ENCODE peak calls at places on chromosomes 13 and 19, in ten cellular contexts. H is cardiac fibroblast, F is PC-3, N is neural progenitor cell, O is WERI-Rb-1, R is nephron progenitor cell, V is H9, T is tibial artery, X is progenitor cell of endocrine pancreas, M is dorsolateral prefrontal cortex. S is an unnamed sample.

GRCh38 chr19:34932494-34932893 is 5.8 kb downstream of the ZNF30 start:
- DNase-seq in H (no peak), F (no peak), N (no peak), O (no peak), R (no peak), V (no peak), T (no peak), X (no peak), M (no peak), S (no peak)

GRCh38 chr19:11446652-11447301 is 11.3 kb downstream of the PRKCSH start:
- DNase-seq in H (peak; percentile 43), F (peak; percentile 57), N (peak; percentile 84), O (peak; percentile 79), R (peak; percentile 82), V (peak; percentile 68), T (peak; percentile 32), X (peak; percentile 66), M (peak; percentile 92), S (peak; percentile 80)

GRCh38 chr13:83452292-83452950 is 429.9 kb downstream of the SLITRK1 start:
- DNase-seq in H (no peak), F (no peak), N (no peak), O (no peak), R (no peak), V (no peak), T (no peak), X (no peak), M (no peak), S (no peak)

GRCh38 chr13:62014299-62014698 is 598.6 kb upstream of the PCDH20 start:
- DNase-seq in H (peak; percentile 1), F (peak; percentile 54), N (no peak), O (no peak), R (no peak), V (no peak), T (no peak), X (no peak), M (no peak), S (no peak)

GRCh38 chr13:41411536-41411935 is 45.8 kb upstream of the RGCC start:
- DNase-seq in H (peak; percentile 80), F (peak; percentile 58), N (peak; percentile 57), O (peak; percentile 7), R (peak; percentile 7), V (peak; percentile 37), T (peak; percentile 27), X (no peak), M (no peak), S (no peak)

GRCh38 chr13:46982856-46983582 is 86.2 kb upstream of the HTR2A start:
- DNase-seq in H (no peak), F (no peak), N (no peak), O (no peak), R (no peak), V (no peak), T (no peak), X (no peak), M (no peak), S (no peak)

GRCh38 chr13:48954086-48954485 is 21.6 kb upstream of the FNDC3A start:
- DNase-seq in H (peak; percentile 24), F (peak; percentile 15), N (no peak), O (no peak), R (no peak), V (no peak), T (no peak), X (no peak), M (no peak), S (no peak)

GRCh38 chr13:56349866-56350265 is 790.9 kb upstream of the PRR20A start:
- DNase-seq in H (no peak), F (no peak), N (no peak), O (no peak), R (no peak), V (no peak), T (no peak), X (no peak), M (no peak), S (no peak)

GRCh38 chr13:75470676-75471075 is 11.3 kb downstream of the TBC1D4 start:
- DNase-seq in H (no peak), F (no peak), N (no peak), O (no peak), R (no peak), V (no peak), T (no peak), X (no peak), M (no peak), S (no peak)

GRCh38 chr19:16888629-16889371 is at the start of gene F2RL3:
- DNase-seq in H (peak; percentile 46), F (no peak), N (no peak), O (no peak), R (no peak), V (no peak), T (peak; percentile 33), X (no peak), M (no peak), S (no peak)

GRCh38 chr13:81409284-81409683 is 1068.4 kb upstream of the SPRY2 start:
- DNase-seq in H (no peak), F (peak; percentile 29), N (no peak), O (no peak), R (no peak), V (no peak), T (no peak), X (no peak), M (no peak), S (no peak)

GRCh38 chr13:41680900-41681299 is 223.6 kb downstream of the RGCC start:
- DNase-seq in H (no peak), F (no peak), N (peak; percentile 2), O (no peak), R (no peak), V (no peak), T (no peak), X (no peak), M (no peak), S (no peak)

GRCh38 chr19:29854033-29854432 is 42.2 kb downstream of the CCNE1 start:
- DNase-seq in H (no peak), F (no peak), N (no peak), O (no peak), R (no peak), V (no peak), T (no peak), X (no peak), M (no peak), S (no peak)

GRCh38 chr13:98318263-98318878 is 141.3 kb upstream of the RNF113B start:
- DNase-seq in H (no peak), F (no peak), N (no peak), O (no peak), R (no peak), V (no peak), T (no peak), X (no peak), M (no peak), S (no peak)

GRCh38 chr19:17234911-17235617 is 9.0 kb downstream of the OCEL1 start:
- DNase-seq in H (peak; percentile 49), F (peak; percentile 46), N (peak; percentile 76), O (peak; percentile 71), R (peak; percentile 59), V (peak; percentile 81), T (no peak), X (no peak), M (no peak), S (no peak)

GRCh38 chr19:2578911-2579677 is 103.2 kb downstream of the GADD45B start:
- DNase-seq in H (peak; percentile 95), F (peak; percentile 87), N (peak; percentile 93), O (peak; percentile 85), R (peak; percentile 89), V (peak; percentile 92), T (peak; percentile 92), X (peak; percentile 78), M (peak; percentile 86), S (peak; percentile 81)

GRCh38 chr13:86882107-86882506 is 789.1 kb upstream of the SLITRK5 start:
- DNase-seq in H (no peak), F (no peak), N (no peak), O (no peak), R (no peak), V (peak; percentile 88), T (no peak), X (no peak), M (no peak), S (no peak)

GRCh38 chr13:77028202-77028601 is 1.2 kb upstream of the FBXL3 start:
- DNase-seq in H (peak; percentile 36), F (no peak), N (no peak), O (no peak), R (no peak), V (no peak), T (peak; percentile 35), X (no peak), M (no peak), S (no peak)

GRCh38 chr19:39412867-39413268 is 399 bp downstream of the PLEKHG2 start:
- DNase-seq in H (no peak), F (no peak), N (no peak), O (no peak), R (no peak), V (no peak), T (peak; percentile 60), X (no peak), M (no peak), S (no peak)
- TF ChIP-seq CTCF in H (no peak), F (peak; percentile 8), N (no peak), O (no peak), R (peak; percentile 80), V (no peak), T (no peak), X (peak; percentile 6), M (peak; percentile 58), S (no peak)

GRCh38 chr19:15631817-15632216 is 8.9 kb upstream of the CYP4F3 start:
- DNase-seq in H (peak; percentile 2), F (peak; percentile 43), N (peak; percentile 6), O (peak; percentile 35), R (no peak), V (peak; percentile 40), T (no peak), X (no peak), M (no peak), S (no peak)
- TF ChIP-seq CTCF in H (peak; percentile 42), F (peak; percentile 59), N (peak; percentile 23), O (peak; percentile 50), R (no peak), V (peak; percentile 45), T (no peak), X (no peak), M (no peak), S (no peak)

GRCh38 chr19:4690362-4690761 is 20.2 kb upstream of the MYDGF start:
- DNase-seq in H (no peak), F (no peak), N (no peak), O (no peak), R (no peak), V (no peak), T (no peak), X (no peak), M (no peak), S (no peak)
- TF ChIP-seq CTCF in H (no peak), F (peak; percentile 39), N (no peak), O (peak; percentile 59), R (no peak), V (no peak), T (no peak), X (no peak), M (no peak), S (peak; percentile 3)

DNA sequence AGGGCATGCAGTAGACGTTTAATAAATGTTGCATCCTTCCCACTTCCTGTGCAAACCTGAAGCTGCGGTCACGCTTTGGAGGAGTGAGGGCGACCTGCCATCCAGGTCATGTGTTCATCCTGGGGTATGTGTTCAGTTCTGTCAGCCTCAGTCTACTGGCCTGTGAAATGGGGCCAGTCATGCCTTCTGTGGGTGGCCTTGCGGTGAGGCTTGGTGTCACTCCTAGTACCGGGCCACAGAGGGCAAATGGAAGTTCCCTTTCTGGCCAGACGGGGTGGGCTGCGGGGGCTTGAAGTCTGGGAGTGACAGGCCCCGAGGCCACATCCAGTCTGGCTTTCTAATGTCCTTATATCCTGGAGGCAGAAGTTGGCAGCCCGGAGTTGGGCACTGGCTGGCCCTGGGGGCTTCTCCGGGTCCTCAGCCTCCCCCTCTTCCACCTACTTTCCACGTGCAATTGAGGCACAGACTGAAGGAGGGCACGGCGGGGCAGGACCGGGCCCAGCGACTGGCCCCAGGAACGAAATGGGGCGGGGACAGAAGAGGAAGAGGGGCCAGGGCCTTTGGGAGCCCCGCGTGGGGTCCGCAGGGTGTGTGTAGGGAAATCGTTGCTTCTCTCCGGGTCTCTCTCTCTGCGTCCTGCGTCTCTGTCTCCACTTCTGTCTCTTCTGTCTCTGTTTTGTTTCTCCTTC is 11.1 kb downstream of the PDE4A start:
- DNase-seq in H (no peak), F (peak; percentile 37), N (no peak), O (no peak), R (no peak), V (no peak), T (peak; percentile 41), X (no peak), M (no peak), S (no peak)
- TF ChIP-seq CTCF in H (no peak), F (no peak), N (no peak), O (no peak), R (no peak), V (peak; percentile 14), T (no peak), X (no peak), M (no peak), S (no peak)

S was measured in D721Med.